ENCODE peak calls at places on chromosomes 5 and 9, in seven cellular contexts. One of them, this sample, is unnamed.

GRCh38 chr5:112930082-112930344 is 8.0 kb upstream of the REEP5 start:
- DNase-seq in HepG2: no peak
- DNase-seq in PC-9: no peak
- DNase-seq in AG09309: no peak
- DNase-seq in tibial nerve: no peak
- DNase-seq in lower lobe of right lung: no peak
- DNase-seq in esophagus squamous epithelium: no peak
- DNase-seq in this sample: no peak

GRCh38 chr5:140402258-140403074 is 833 bp downstream of the ANKHD1 start:
- DNase-seq in AG09309: no peak
- DNase-seq in lower lobe of right lung: peak
- DNase-seq in tibial nerve: no peak
- DNase-seq in esophagus squamous epithelium: peak
- DNase-seq in HepG2: peak
- DNase-seq in PC-9: peak
- DNase-seq in this sample: no peak

GRCh38 chr9:106590759-106591505 is 272.0 kb upstream of the ZNF462 start:
- DNase-seq in lower lobe of right lung: no peak
- DNase-seq in HepG2: no peak
- DNase-seq in esophagus squamous epithelium: no peak
- DNase-seq in PC-9: no peak
- DNase-seq in tibial nerve: no peak
- DNase-seq in AG09309: no peak
- DNase-seq in this sample: no peak

GRCh38 chr9:86734762-86735161 is 212.5 kb downstream of the GAS1 start:
- DNase-seq in esophagus squamous epithelium: no peak
- DNase-seq in PC-9: no peak
- DNase-seq in HepG2: no peak
- DNase-seq in lower lobe of right lung: no peak
- DNase-seq in tibial nerve: no peak
- DNase-seq in AG09309: no peak
- DNase-seq in this sample: no peak

GRCh38 chr9:5868235-5868634 is 22.5 kb upstream of the MLANA start:
- DNase-seq in tibial nerve: no peak
- DNase-seq in PC-9: no peak
- DNase-seq in AG09309: no peak
- DNase-seq in HepG2: no peak
- DNase-seq in lower lobe of right lung: no peak
- DNase-seq in esophagus squamous epithelium: no peak
- DNase-seq in this sample: no peak

GRCh38 chr5:106759581-106759980 is 911.2 kb downstream of the EFNA5 start:
- DNase-seq in esophagus squamous epithelium: no peak
- DNase-seq in lower lobe of right lung: peak
- DNase-seq in AG09309: no peak
- DNase-seq in tibial nerve: no peak
- DNase-seq in HepG2: no peak
- DNase-seq in PC-9: no peak
- DNase-seq in this sample: no peak

GRCh38 chr5:6455571-6456200 is 7.0 kb downstream of the UBE2QL1 start:
- DNase-seq in PC-9: no peak
- DNase-seq in esophagus squamous epithelium: no peak
- DNase-seq in HepG2: no peak
- DNase-seq in AG09309: no peak
- DNase-seq in lower lobe of right lung: no peak
- DNase-seq in tibial nerve: no peak
- DNase-seq in this sample: no peak

GRCh38 chr5:179776413-179776938 is 17.3 kb upstream of the LTC4S start:
- DNase-seq in PC-9: no peak
- DNase-seq in lower lobe of right lung: no peak
- DNase-seq in HepG2: no peak
- DNase-seq in esophagus squamous epithelium: no peak
- DNase-seq in tibial nerve: no peak
- DNase-seq in AG09309: no peak
- DNase-seq in this sample: no peak

GRCh38 chr9:98961513-98962180 is 17.9 kb downstream of the COL15A1 start:
- DNase-seq in HepG2: no peak
- DNase-seq in esophagus squamous epithelium: no peak
- DNase-seq in PC-9: no peak
- DNase-seq in AG09309: no peak
- DNase-seq in lower lobe of right lung: no peak
- DNase-seq in tibial nerve: no peak
- DNase-seq in this sample: no peak

GRCh38 chr5:172035039-172035438 is 28.6 kb upstream of the FBXW11 start:
- DNase-seq in PC-9: no peak
- DNase-seq in HepG2: no peak
- DNase-seq in tibial nerve: no peak
- DNase-seq in AG09309: no peak
- DNase-seq in esophagus squamous epithelium: no peak
- DNase-seq in lower lobe of right lung: no peak
- DNase-seq in this sample: no peak

GRCh38 chr5:176466245-176466871 is 18.2 kb downstream of the FAF2 start:
- DNase-seq in esophagus squamous epithelium: no peak
- DNase-seq in tibial nerve: no peak
- DNase-seq in AG09309: peak
- DNase-seq in PC-9: peak
- DNase-seq in lower lobe of right lung: no peak
- DNase-seq in HepG2: peak
- DNase-seq in this sample: no peak

GRCh38 chr5:157143127-157143959 is 678 bp upstream of the MED7 start:
- DNase-seq in esophagus squamous epithelium: peak
- DNase-seq in AG09309: no peak
- DNase-seq in PC-9: no peak
- DNase-seq in HepG2: no peak
- DNase-seq in tibial nerve: peak
- DNase-seq in lower lobe of right lung: peak
- DNase-seq in this sample: no peak

GRCh38 chr5:142204219-142204618 is 95.6 kb downstream of the NDFIP1 start:
- DNase-seq in PC-9: no peak
- DNase-seq in AG09309: no peak
- DNase-seq in lower lobe of right lung: no peak
- DNase-seq in esophagus squamous epithelium: no peak
- DNase-seq in tibial nerve: no peak
- DNase-seq in HepG2: no peak
- DNase-seq in this sample: no peak

GRCh38 chr5:170722316-170722715 is 61.2 kb upstream of the GABRP start:
- DNase-seq in esophagus squamous epithelium: no peak
- DNase-seq in AG09309: no peak
- DNase-seq in HepG2: no peak
- DNase-seq in tibial nerve: no peak
- DNase-seq in lower lobe of right lung: no peak
- DNase-seq in PC-9: no peak
- DNase-seq in this sample: no peak

GRCh38 chr5:131379723-131380122 is 115.9 kb downstream of the CDC42SE2 start:
- DNase-seq in AG09309: peak
- DNase-seq in tibial nerve: no peak
- DNase-seq in HepG2: peak
- DNase-seq in lower lobe of right lung: no peak
- DNase-seq in PC-9: no peak
- DNase-seq in esophagus squamous epithelium: no peak
- DNase-seq in this sample: no peak

GRCh38 chr5:140054086-140054689 is 11.1 kb upstream of the NRG2 start:
- DNase-seq in HepG2: no peak
- DNase-seq in lower lobe of right lung: no peak
- DNase-seq in esophagus squamous epithelium: no peak
- DNase-seq in PC-9: no peak
- DNase-seq in AG09309: no peak
- DNase-seq in tibial nerve: no peak
- DNase-seq in this sample: no peak

GRCh38 chr5:134406390-134406789 is 5.3 kb downstream of the CDKN2AIPNL start:
- DNase-seq in lower lobe of right lung: no peak
- DNase-seq in AG09309: no peak
- DNase-seq in HepG2: no peak
- DNase-seq in tibial nerve: no peak
- DNase-seq in esophagus squamous epithelium: no peak
- DNase-seq in PC-9: no peak
- DNase-seq in this sample: no peak

GRCh38 chr9:129489838-129490582 is 130.9 kb downstream of the C9orf50 start:
- DNase-seq in HepG2: no peak
- DNase-seq in PC-9: no peak
- DNase-seq in tibial nerve: no peak
- DNase-seq in esophagus squamous epithelium: no peak
- DNase-seq in lower lobe of right lung: no peak
- DNase-seq in AG09309: no peak
- DNase-seq in this sample: no peak

GRCh38 chr5:40428129-40428528 is 251.6 kb upstream of the PTGER4 start:
- DNase-seq in AG09309: no peak
- DNase-seq in esophagus squamous epithelium: no peak
- DNase-seq in lower lobe of right lung: no peak
- DNase-seq in HepG2: no peak
- DNase-seq in tibial nerve: peak
- DNase-seq in PC-9: no peak
- DNase-seq in this sample: no peak

GRCh38 chr5:50807661-50808060 is 141.2 kb downstream of the PARP8 start:
- DNase-seq in PC-9: no peak
- DNase-seq in AG09309: no peak
- DNase-seq in tibial nerve: no peak
- DNase-seq in HepG2: no peak
- DNase-seq in esophagus squamous epithelium: no peak
- DNase-seq in lower lobe of right lung: no peak
- DNase-seq in this sample: no peak

GRCh38 chr5:171431251-171431777 is 11.9 kb downstream of the FGF18 start:
- DNase-seq in AG09309: no peak
- DNase-seq in lower lobe of right lung: no peak
- DNase-seq in esophagus squamous epithelium: no peak
- DNase-seq in tibial nerve: no peak
- DNase-seq in HepG2: no peak
- DNase-seq in PC-9: no peak
- DNase-seq in this sample: no peak

GRCh38 chr5:43889238-43889637 is 286.3 kb downstream of the NNT start:
- DNase-seq in HepG2: no peak
- DNase-seq in AG09309: no peak
- DNase-seq in esophagus squamous epithelium: no peak
- DNase-seq in lower lobe of right lung: no peak
- DNase-seq in tibial nerve: no peak
- DNase-seq in PC-9: no peak
- DNase-seq in this sample: no peak

GRCh38 chr5:89012361-89012760 is 129.4 kb upstream of the MEF2C start:
- DNase-seq in lower lobe of right lung: no peak
- DNase-seq in PC-9: no peak
- DNase-seq in AG09309: no peak
- DNase-seq in esophagus squamous epithelium: no peak
- DNase-seq in HepG2: no peak
- DNase-seq in tibial nerve: no peak
- DNase-seq in this sample: no peak

GRCh38 chr9:127244609-127245601 is 19.7 kb upstream of the GARNL3 start:
- DNase-seq in HepG2: peak
- DNase-seq in PC-9: peak
- DNase-seq in AG09309: peak
- DNase-seq in tibial nerve: peak
- DNase-seq in esophagus squamous epithelium: peak
- DNase-seq in lower lobe of right lung: peak
- DNase-seq in this sample: peak
- TF ChIP-seq CTCF in HepG2: no peak
- TF ChIP-seq CTCF in PC-9: no peak
- TF ChIP-seq CTCF in AG09309: no peak
- TF ChIP-seq CTCF in tibial nerve: no peak
- TF ChIP-seq CTCF in esophagus squamous epithelium: no peak
- TF ChIP-seq CTCF in lower lobe of right lung: no peak
- TF ChIP-seq CTCF in this sample: no peak

GRCh38 chr5:72847439-72847838 is 31.0 kb downstream of the TNPO1 start:
- DNase-seq in lower lobe of right lung: no peak
- DNase-seq in HepG2: no peak
- DNase-seq in PC-9: peak
- DNase-seq in tibial nerve: no peak
- DNase-seq in AG09309: no peak
- DNase-seq in esophagus squamous epithelium: no peak
- DNase-seq in this sample: peak
- H3K4me3 ChIP-seq in lower lobe of right lung: peak
- H3K4me3 ChIP-seq in HepG2: peak
- H3K4me3 ChIP-seq in PC-9: peak
- H3K4me3 ChIP-seq in tibial nerve: peak
- H3K4me3 ChIP-seq in AG09309: peak
- H3K4me3 ChIP-seq in esophagus squamous epithelium: peak
- H3K4me3 ChIP-seq in this sample: peak

GRCh38 chr9:108784998-108785397 is 70.8 kb downstream of the ACTL7B start:
- DNase-seq in AG09309: peak
- DNase-seq in esophagus squamous epithelium: no peak
- DNase-seq in lower lobe of right lung: no peak
- DNase-seq in HepG2: no peak
- DNase-seq in tibial nerve: no peak
- DNase-seq in PC-9: no peak
- DNase-seq in this sample: no peak

GRCh38 chr9:108786756-108787663 is 68.8 kb downstream of the ACTL7B start:
- DNase-seq in HepG2: no peak
- DNase-seq in tibial nerve: no peak
- DNase-seq in AG09309: peak
- DNase-seq in lower lobe of right lung: no peak
- DNase-seq in esophagus squamous epithelium: no peak
- DNase-seq in PC-9: peak
- DNase-seq in this sample: peak

GRCh38 chr9:108786322-108786721 is 69.5 kb downstream of the ACTL7B start:
- DNase-seq in tibial nerve: no peak
- DNase-seq in lower lobe of right lung: no peak
- DNase-seq in PC-9: no peak
- DNase-seq in AG09309: no peak
- DNase-seq in esophagus squamous epithelium: no peak
- DNase-seq in HepG2: no peak
- DNase-seq in this sample: no peak

GRCh38 chr9:108789742-108790141 is 66.0 kb downstream of the ACTL7B start:
- DNase-seq in PC-9: no peak
- DNase-seq in HepG2: no peak
- DNase-seq in tibial nerve: no peak
- DNase-seq in lower lobe of right lung: no peak
- DNase-seq in AG09309: no peak
- DNase-seq in esophagus squamous epithelium: no peak
- DNase-seq in this sample: no peak

DNA sequence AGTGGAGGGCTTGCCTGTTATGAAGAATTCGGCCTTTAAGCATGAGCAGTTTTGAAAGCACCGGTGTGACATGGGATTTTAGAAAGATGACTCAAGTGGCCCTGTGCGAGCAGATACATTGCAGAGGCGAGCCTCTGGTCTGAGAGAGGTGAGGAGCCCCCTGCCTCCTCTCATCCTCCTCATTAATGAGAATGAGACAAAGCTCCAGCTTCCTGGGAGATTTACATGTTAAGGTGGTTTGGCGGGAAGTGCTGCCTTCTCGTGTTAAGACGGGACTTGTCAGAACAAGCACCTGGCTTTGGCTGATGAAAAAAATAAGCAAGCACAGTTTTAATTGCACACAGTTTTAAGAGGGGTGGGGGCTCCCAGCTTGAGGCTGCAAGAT is 68.1 kb downstream of the ACTL7B start:
- DNase-seq in PC-9: no peak
- DNase-seq in esophagus squamous epithelium: no peak
- DNase-seq in tibial nerve: no peak
- DNase-seq in HepG2: no peak
- DNase-seq in AG09309: no peak
- DNase-seq in lower lobe of right lung: no peak
- DNase-seq in this sample: no peak
- TF ChIP-seq CTCF in PC-9: no peak
- TF ChIP-seq CTCF in esophagus squamous epithelium: no peak
- TF ChIP-seq CTCF in tibial nerve: no peak
- TF ChIP-seq CTCF in HepG2: no peak
- TF ChIP-seq CTCF in AG09309: no peak
- TF ChIP-seq CTCF in lower lobe of right lung: no peak
- TF ChIP-seq CTCF in this sample: no peak

DNA sequence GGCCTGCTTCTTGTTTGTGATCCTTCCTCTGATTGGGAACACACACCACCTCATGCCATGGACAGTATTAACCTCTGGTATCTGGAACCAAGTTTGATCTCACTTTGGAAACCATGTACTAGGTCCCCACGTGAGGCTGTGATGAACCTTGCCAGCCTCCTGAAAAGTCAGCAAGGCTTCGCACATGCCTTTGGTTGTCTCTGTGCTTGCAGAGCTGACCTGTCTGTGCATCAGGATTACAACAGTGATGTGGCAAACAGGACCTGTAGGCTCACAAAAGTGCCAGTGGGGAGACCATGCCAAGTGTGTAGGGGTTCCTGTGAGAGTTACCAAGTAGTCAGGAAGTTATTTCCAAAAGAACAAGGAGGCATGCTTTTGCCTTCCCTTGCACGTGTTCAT is 1.4 kb downstream of the ACO1 start:
- DNase-seq in lower lobe of right lung: no peak
- DNase-seq in AG09309: no peak
- DNase-seq in tibial nerve: no peak
- DNase-seq in HepG2: no peak
- DNase-seq in PC-9: no peak
- DNase-seq in esophagus squamous epithelium: no peak
- DNase-seq in this sample: no peak
- H3K4me3 ChIP-seq in lower lobe of right lung: peak
- H3K4me3 ChIP-seq in AG09309: no peak
- H3K4me3 ChIP-seq in tibial nerve: no peak
- H3K4me3 ChIP-seq in HepG2: peak
- H3K4me3 ChIP-seq in PC-9: no peak
- H3K4me3 ChIP-seq in esophagus squamous epithelium: no peak
- H3K4me3 ChIP-seq in this sample: no peak

This sample was measured in BJ.